ENCODE peak calls at places on chromosomes 13 and 19, in seven cellular contexts. G is NCI-H187, V is BE2C, Z is T-helper 1 cell, D is mesendoderm, M is Caco-2, Q is stomach. R is an unnamed sample.
A peak's percentile ranks its signal among the peaks of the same experiment; 100 is the strongest.

GRCh38 chr13:23674795-23675640 is 104.8 kb downstream of the TNFRSF19 start:
- DNase-seq in M (no peak), Q (no peak), V (no peak), Z (no peak), D (no peak), G (no peak), R (no peak)

GRCh38 chr13:75959861-75960481 is 323.8 kb downstream of the LMO7 start:
- DNase-seq in G (no peak), M (no peak), Z (no peak), Q (no peak), D (no peak), V (no peak), R (no peak)

GRCh38 chr13:106133025-106133424 is 402.4 kb downstream of the EFNB2 start:
- DNase-seq in M (no peak), G (no peak), V (no peak), D (no peak), Z (no peak), Q (no peak), R (no peak)

GRCh38 chr13:24724714-24725113 is 39.3 kb upstream of the RNF17 start:
- DNase-seq in Z (no peak), Q (no peak), M (no peak), D (no peak), G (no peak), V (no peak), R (no peak)

GRCh38 chr19:19541572-19541971 is 3.5 kb downstream of the CILP2 start:
- DNase-seq in V (no peak), G (no peak), Z (no peak), D (no peak), M (no peak), Q (no peak), R (no peak)

GRCh38 chr13:39036212-39036611 is 1.7 kb downstream of the PROSER1 start:
- DNase-seq in M (no peak), Z (no peak), G (no peak), Q (no peak), D (peak; percentile 48), V (no peak), R (peak; percentile 30)

GRCh38 chr13:108227651-108228272 is 9.6 kb downstream of the ABHD13 start:
- DNase-seq in M (no peak), Z (no peak), G (peak; percentile 30), Q (no peak), V (peak; percentile 26), D (no peak), R (peak; percentile 27)

GRCh38 chr13:111027481-111028439 is 87.3 kb upstream of the ARHGEF7 start:
- DNase-seq in D (no peak), G (peak; percentile 28), M (no peak), Q (no peak), Z (no peak), V (no peak), R (no peak)

GRCh38 chr13:93146584-93147292 is 79.9 kb upstream of the GPC6 start:
- DNase-seq in Q (no peak), D (no peak), M (no peak), Z (no peak), V (no peak), G (no peak), R (no peak)

GRCh38 chr13:105598551-105598950 is 936.9 kb downstream of the EFNB2 start:
- DNase-seq in Z (no peak), D (no peak), V (no peak), M (no peak), G (no peak), Q (no peak), R (no peak)

GRCh38 chr13:111175372-111175771 is 60.3 kb downstream of the ARHGEF7 start:
- DNase-seq in M (no peak), D (no peak), Z (no peak), Q (no peak), G (no peak), V (no peak), R (no peak)

R was measured in colonic mucosa.